ENCODE peak calls at places on chromosome 12, in ten cellular contexts. L is lower lobe of right lung, Z is esophagus muscularis mucosa, D is esophagus squamous epithelium, E is choroid plexus epithelial cell, B is adrenal gland, P is DND-41, F is fibroblast of the aortic adventitia, X is AG04449, R is uterus. A is an unnamed sample.

GRCh38 chr12:109310247-109311125 is 1.4 kb upstream of the FOXN4 start:
- DNase-seq in L (no peak), Z (no peak), D (no peak), E (no peak), B (no peak), P (no peak), F (no peak), X (no peak), R (no peak), A (no peak)

GRCh38 chr12:11497995-11498394 is 102.6 kb upstream of the PRB2 start:
- DNase-seq in L (no peak), Z (no peak), D (no peak), E (no peak), B (no peak), P (no peak), F (no peak), X (no peak), R (no peak), A (no peak)

GRCh38 chr12:61758661-61759060 is 501.5 kb upstream of the USP15 start:
- DNase-seq in L (no peak), Z (no peak), D (no peak), E (no peak), B (no peak), P (no peak), F (no peak), X (no peak), R (no peak), A (no peak)

GRCh38 chr12:13799574-13799973 is 181.8 kb downstream of the GRIN2B start:
- DNase-seq in L (no peak), Z (no peak), D (no peak), E (no peak), B (no peak), P (no peak), F (no peak), X (no peak), R (no peak), A (no peak)

GRCh38 chr12:77500124-77500523 is 330.6 kb upstream of the NAV3 start:
- DNase-seq in L (no peak), Z (no peak), D (no peak), E (no peak), B (no peak), P (no peak), F (peak; percentile 85), X (no peak), R (no peak), A (peak; percentile 50)

GRCh38 chr12:32680787-32681186 is 1.7 kb downstream of the DNM1L start:
- DNase-seq in L (no peak), Z (no peak), D (no peak), E (no peak), B (no peak), P (no peak), F (no peak), X (no peak), R (no peak), A (no peak)

GRCh38 chr12:11771895-11772502 is 122.5 kb downstream of the ETV6 start:
- DNase-seq in L (no peak), Z (no peak), D (no peak), E (peak; percentile 72), B (no peak), P (no peak), F (no peak), X (no peak), R (no peak), A (no peak)

GRCh38 chr12:23631991-23632390 is 317.5 kb downstream of the SOX5 start:
- DNase-seq in L (no peak), Z (no peak), D (no peak), E (no peak), B (no peak), P (no peak), F (no peak), X (no peak), R (no peak), A (no peak)

GRCh38 chr12:97471194-97471593 is 8.6 kb downstream of the RMST start:
- DNase-seq in L (no peak), Z (no peak), D (no peak), E (no peak), B (no peak), P (no peak), F (no peak), X (no peak), R (no peak), A (no peak)

DNA sequence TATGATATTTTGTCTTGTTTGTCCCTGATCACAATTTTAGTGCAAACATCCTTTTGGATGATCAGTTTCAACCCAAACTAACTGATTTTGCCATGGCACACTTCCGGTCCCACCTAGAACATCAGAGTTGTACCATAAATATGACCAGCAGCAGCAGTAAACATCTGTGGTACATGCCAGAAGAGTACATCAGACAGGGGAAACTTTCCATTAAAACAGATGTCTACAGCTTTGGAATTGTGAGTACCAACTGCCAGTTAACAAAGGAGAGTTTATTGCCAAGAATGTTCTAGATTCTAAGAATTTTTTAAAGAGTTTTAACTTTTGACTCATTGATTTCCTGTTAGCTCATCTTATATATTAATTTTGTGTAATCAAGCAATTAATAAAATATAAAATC is 55.4 kb downstream of the IRAK3 start:
- DNase-seq in L (no peak), Z (no peak), D (no peak), E (no peak), B (no peak), P (no peak), F (no peak), X (no peak), R (no peak), A (no peak)
- H3K4me3 ChIP-seq in L (no peak overlapping the region), Z (no peak overlapping the region), D (no peak overlapping the region), E (no peak overlapping the region), B (no peak overlapping the region), P (no peak overlapping the region), F (no peak overlapping the region), X (no peak overlapping the region), R (no peak overlapping the region), A (no peak overlapping the region)

DNA sequence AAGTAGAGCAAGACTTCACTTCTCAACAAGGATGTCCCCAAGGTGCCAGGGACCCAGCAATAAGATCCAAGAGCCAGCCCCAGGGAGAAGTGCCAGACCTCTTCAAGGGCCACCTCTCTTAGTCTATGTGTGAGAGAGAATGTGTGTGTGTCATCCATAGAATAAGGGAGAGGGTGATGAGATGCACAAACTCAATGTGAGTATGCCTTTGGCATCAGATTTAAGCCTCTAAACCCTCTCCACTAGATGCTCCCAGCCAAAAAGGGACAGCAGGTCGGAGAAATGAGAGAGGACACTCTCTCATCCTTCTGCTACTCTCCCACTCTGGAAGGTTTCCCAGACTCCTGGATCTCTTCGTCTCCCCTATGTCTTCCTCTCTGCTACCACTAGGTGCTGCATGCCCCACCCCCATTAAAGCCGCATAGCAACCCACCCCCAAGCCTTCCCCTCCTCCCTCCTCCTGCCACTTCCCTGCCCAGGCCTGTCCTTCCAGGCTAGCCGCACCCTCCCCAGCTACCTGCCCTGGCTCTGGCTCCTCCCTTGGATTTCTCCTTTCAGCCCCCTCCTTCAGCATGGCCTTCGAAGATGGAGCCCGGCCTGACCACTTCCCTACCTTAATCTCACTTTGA is 7.6 kb downstream of the RARG start:
- DNase-seq in L (peak; percentile 54), Z (no peak), D (no peak), E (no peak), B (no peak), P (no peak), F (no peak), X (no peak), R (no peak), A (no peak)
- TF ChIP-seq CTCF in L (no peak), Z (no peak), D (peak; percentile 38), E (peak; percentile 40), B (no peak), P (peak; percentile 25), F (peak; percentile 27), X (peak; percentile 22), R (no peak), A (peak; percentile 34)

GRCh38 chr12:121452356-121453021 is 52.6 kb downstream of the RNF34 start:
- DNase-seq in L (peak; percentile 68), Z (no peak), D (no peak), E (no peak), B (no peak), P (no peak), F (no peak), X (no peak), R (peak; percentile 38), A (no peak)

GRCh38 chr12:121454921-121455320 is 55.0 kb downstream of the RNF34 start:
- DNase-seq in L (no peak), Z (no peak), D (no peak), E (no peak), B (no peak), P (no peak), F (no peak), X (no peak), R (no peak), A (no peak)

GRCh38 chr12:121453629-121454028 is 53.7 kb downstream of the RNF34 start:
- DNase-seq in L (no peak), Z (no peak), D (no peak), E (no peak), B (no peak), P (no peak), F (no peak), X (no peak), R (no peak), A (no peak)

GRCh38 chr12:121453022-121453360 is 53.1 kb downstream of the RNF34 start:
- DNase-seq in L (no peak), Z (no peak), D (no peak), E (no peak), B (no peak), P (no peak), F (no peak), X (no peak), R (no peak), A (no peak)

DNA sequence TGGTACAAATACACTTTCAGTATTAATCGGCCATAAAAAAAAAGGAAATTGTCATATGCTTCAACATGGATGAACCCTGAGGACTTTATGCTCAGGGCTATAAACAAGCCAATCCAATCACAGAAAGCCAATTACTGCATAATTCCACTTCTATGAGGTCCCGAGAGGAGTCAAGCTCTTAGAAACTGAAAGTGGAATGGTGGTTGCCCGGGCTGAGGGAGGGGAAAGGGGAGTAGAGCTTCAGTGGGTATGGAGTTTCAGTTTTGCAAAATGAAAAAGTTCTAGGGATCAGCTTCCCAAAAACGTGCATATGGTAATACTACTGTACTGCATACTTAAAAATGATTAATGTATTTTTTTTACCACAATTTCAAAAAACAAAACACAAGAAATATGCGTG is 52.0 kb downstream of the RNF34 start:
- DNase-seq in L (no peak), Z (no peak), D (no peak), E (no peak), B (no peak), P (no peak), F (no peak), X (peak; percentile 9), R (no peak), A (no peak)
- H3K4me3 ChIP-seq in L (peak overlapping the region; percentile 30), Z (no peak overlapping the region), D (no peak overlapping the region), E (no peak overlapping the region), B (no peak overlapping the region), P (no peak overlapping the region), F (no peak overlapping the region), X (peak overlapping the region; percentile 34), R (peak overlapping the region; percentile 21), A (no peak overlapping the region)

DNA sequence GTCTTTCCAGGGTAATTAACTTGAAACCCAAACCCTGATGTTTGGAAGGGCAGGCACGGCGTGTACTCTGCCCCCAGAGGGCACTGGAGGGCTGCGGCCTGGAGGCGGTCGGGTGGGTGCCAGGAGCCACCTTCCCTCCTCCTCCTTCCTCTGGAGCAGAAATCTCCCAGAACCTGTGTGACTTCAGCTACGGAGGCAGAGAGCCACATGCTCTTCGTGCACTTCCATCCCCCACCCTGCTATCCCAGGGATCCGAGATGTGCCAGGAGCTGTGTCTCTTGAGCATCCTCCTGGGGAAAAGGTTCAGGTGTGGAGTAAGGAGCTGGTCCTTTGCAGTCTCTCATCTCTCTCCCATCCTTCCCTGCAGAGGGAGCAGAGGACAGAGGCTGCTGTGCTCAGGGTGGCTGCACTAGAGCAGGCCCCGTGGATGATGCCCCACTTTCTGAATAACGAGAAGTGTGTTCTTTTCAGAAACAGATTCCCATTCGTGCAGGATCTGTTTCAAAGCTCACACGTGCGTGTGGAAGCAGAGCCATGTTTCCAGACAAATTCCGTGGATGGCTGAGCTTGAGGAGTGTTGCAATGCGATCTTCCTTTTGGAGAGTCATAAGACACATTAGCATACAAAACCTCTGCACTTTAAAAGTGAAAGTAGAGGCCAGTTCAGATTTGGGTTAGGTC is 162.9 kb downstream of the ADGRD1 start:
- DNase-seq in L (peak; percentile 28), Z (no peak), D (no peak), E (peak; percentile 15), B (no peak), P (no peak), F (peak; percentile 52), X (peak; percentile 12), R (peak; percentile 48), A (no peak)
- TF ChIP-seq CTCF in L (peak; percentile 36), Z (no peak), D (peak; percentile 20), E (peak; percentile 2), B (no peak), P (peak; percentile 48), F (peak; percentile 32), X (peak; percentile 42), R (peak; percentile 21), A (no peak)